ENCODE peak calls at places on chromosome 16, in nine cellular contexts. One of them, this sample, is unnamed.

GRCh38 chr16:1932050-1933028 is 10.7 kb downstream of the MSRB1 start:
- DNase-seq in tibial nerve: no peak
- DNase-seq in Right ventricle myocardium superior: no peak
- DNase-seq in choroid plexus epithelial cell: peak; percentile 30
- DNase-seq in stimulated activated CD8-positive, alpha-beta memory T cell treated with anti-CD3 and anti-CD28 coated beads, Interleukin-12 subunit alpha, Interleukin-12 subunit beta, amount 100 ng/mL, for 1 hour: no peak
- DNase-seq in C1 segment of cervical spinal cord: no peak
- DNase-seq in AG08396: no peak
- DNase-seq in GM18507: no peak
- DNase-seq in CD4-positive, alpha-beta T cell: no peak
- DNase-seq in this sample: no peak

GRCh38 chr16:69918241-69918640 is 32.9 kb upstream of the CLEC18A start:
- DNase-seq in tibial nerve: no peak
- DNase-seq in Right ventricle myocardium superior: no peak
- DNase-seq in choroid plexus epithelial cell: no peak
- DNase-seq in stimulated activated CD8-positive, alpha-beta memory T cell treated with anti-CD3 and anti-CD28 coated beads, Interleukin-12 subunit alpha, Interleukin-12 subunit beta, amount 100 ng/mL, for 1 hour: no peak
- DNase-seq in C1 segment of cervical spinal cord: no peak
- DNase-seq in AG08396: no peak
- DNase-seq in GM18507: no peak
- DNase-seq in CD4-positive, alpha-beta T cell: no peak
- DNase-seq in this sample: no peak

GRCh38 chr16:70433456-70434103 is 5.3 kb downstream of the ST3GAL2 start:
- DNase-seq in tibial nerve: no peak
- DNase-seq in Right ventricle myocardium superior: peak; percentile 79
- DNase-seq in choroid plexus epithelial cell: peak; percentile 67
- DNase-seq in stimulated activated CD8-positive, alpha-beta memory T cell treated with anti-CD3 and anti-CD28 coated beads, Interleukin-12 subunit alpha, Interleukin-12 subunit beta, amount 100 ng/mL, for 1 hour: no peak
- DNase-seq in C1 segment of cervical spinal cord: no peak
- DNase-seq in AG08396: no peak
- DNase-seq in GM18507: no peak
- DNase-seq in CD4-positive, alpha-beta T cell: no peak
- DNase-seq in this sample: no peak

GRCh38 chr16:85395913-85396878 is 216.9 kb upstream of the GSE1 start:
- DNase-seq in tibial nerve: peak; percentile 17
- DNase-seq in Right ventricle myocardium superior: peak; percentile 41
- DNase-seq in choroid plexus epithelial cell: peak; percentile 66
- DNase-seq in stimulated activated CD8-positive, alpha-beta memory T cell treated with anti-CD3 and anti-CD28 coated beads, Interleukin-12 subunit alpha, Interleukin-12 subunit beta, amount 100 ng/mL, for 1 hour: no peak
- DNase-seq in C1 segment of cervical spinal cord: no peak
- DNase-seq in AG08396: peak; percentile 39
- DNase-seq in GM18507: no peak
- DNase-seq in CD4-positive, alpha-beta T cell: no peak
- DNase-seq in this sample: no peak

GRCh38 chr16:3013998-3014690 is 1.4 kb downstream of the CLDN9 start:
- DNase-seq in tibial nerve: no peak
- DNase-seq in Right ventricle myocardium superior: no peak
- DNase-seq in choroid plexus epithelial cell: no peak
- DNase-seq in stimulated activated CD8-positive, alpha-beta memory T cell treated with anti-CD3 and anti-CD28 coated beads, Interleukin-12 subunit alpha, Interleukin-12 subunit beta, amount 100 ng/mL, for 1 hour: no peak
- DNase-seq in C1 segment of cervical spinal cord: no peak
- DNase-seq in AG08396: no peak
- DNase-seq in GM18507: no peak
- DNase-seq in CD4-positive, alpha-beta T cell: no peak
- DNase-seq in this sample: no peak

GRCh38 chr16:15493416-15494181 is 59.2 kb downstream of the BMERB1 start:
- DNase-seq in tibial nerve: no peak
- DNase-seq in Right ventricle myocardium superior: no peak
- DNase-seq in choroid plexus epithelial cell: peak; percentile 40
- DNase-seq in stimulated activated CD8-positive, alpha-beta memory T cell treated with anti-CD3 and anti-CD28 coated beads, Interleukin-12 subunit alpha, Interleukin-12 subunit beta, amount 100 ng/mL, for 1 hour: no peak
- DNase-seq in C1 segment of cervical spinal cord: no peak
- DNase-seq in AG08396: no peak
- DNase-seq in GM18507: no peak
- DNase-seq in CD4-positive, alpha-beta T cell: no peak
- DNase-seq in this sample: no peak

GRCh38 chr16:24700549-24701392 is 28.7 kb upstream of the TNRC6A start:
- DNase-seq in tibial nerve: peak; percentile 60
- DNase-seq in Right ventricle myocardium superior: peak; percentile 74
- DNase-seq in choroid plexus epithelial cell: peak; percentile 98
- DNase-seq in stimulated activated CD8-positive, alpha-beta memory T cell treated with anti-CD3 and anti-CD28 coated beads, Interleukin-12 subunit alpha, Interleukin-12 subunit beta, amount 100 ng/mL, for 1 hour: no peak
- DNase-seq in C1 segment of cervical spinal cord: peak; percentile 22
- DNase-seq in AG08396: peak; percentile 91
- DNase-seq in GM18507: no peak
- DNase-seq in CD4-positive, alpha-beta T cell: no peak
- DNase-seq in this sample: no peak

GRCh38 chr16:69320731-69321073 is 9.6 kb downstream of the VPS4A start:
- DNase-seq in tibial nerve: no peak
- DNase-seq in Right ventricle myocardium superior: no peak
- DNase-seq in choroid plexus epithelial cell: no peak
- DNase-seq in stimulated activated CD8-positive, alpha-beta memory T cell treated with anti-CD3 and anti-CD28 coated beads, Interleukin-12 subunit alpha, Interleukin-12 subunit beta, amount 100 ng/mL, for 1 hour: no peak
- DNase-seq in C1 segment of cervical spinal cord: no peak
- DNase-seq in AG08396: no peak
- DNase-seq in GM18507: no peak
- DNase-seq in CD4-positive, alpha-beta T cell: no peak
- DNase-seq in this sample: no peak

GRCh38 chr16:75249441-75249840 is 2.0 kb downstream of the BCAR1 start:
- DNase-seq in tibial nerve: no peak
- DNase-seq in Right ventricle myocardium superior: no peak
- DNase-seq in choroid plexus epithelial cell: no peak
- DNase-seq in stimulated activated CD8-positive, alpha-beta memory T cell treated with anti-CD3 and anti-CD28 coated beads, Interleukin-12 subunit alpha, Interleukin-12 subunit beta, amount 100 ng/mL, for 1 hour: no peak
- DNase-seq in C1 segment of cervical spinal cord: no peak
- DNase-seq in AG08396: no peak
- DNase-seq in GM18507: no peak
- DNase-seq in CD4-positive, alpha-beta T cell: no peak
- DNase-seq in this sample: no peak

GRCh38 chr16:57666353-57667068 is 1.6 kb upstream of the ADGRG3 start:
- DNase-seq in tibial nerve: no peak
- DNase-seq in Right ventricle myocardium superior: no peak
- DNase-seq in choroid plexus epithelial cell: no peak
- DNase-seq in stimulated activated CD8-positive, alpha-beta memory T cell treated with anti-CD3 and anti-CD28 coated beads, Interleukin-12 subunit alpha, Interleukin-12 subunit beta, amount 100 ng/mL, for 1 hour: no peak
- DNase-seq in C1 segment of cervical spinal cord: no peak
- DNase-seq in AG08396: no peak
- DNase-seq in GM18507: no peak
- DNase-seq in CD4-positive, alpha-beta T cell: no peak
- DNase-seq in this sample: no peak

GRCh38 chr16:66928702-66929388 is 3.5 kb upstream of the RRAD start:
- DNase-seq in tibial nerve: no peak
- DNase-seq in Right ventricle myocardium superior: no peak
- DNase-seq in choroid plexus epithelial cell: peak; percentile 51
- DNase-seq in stimulated activated CD8-positive, alpha-beta memory T cell treated with anti-CD3 and anti-CD28 coated beads, Interleukin-12 subunit alpha, Interleukin-12 subunit beta, amount 100 ng/mL, for 1 hour: no peak
- DNase-seq in C1 segment of cervical spinal cord: no peak
- DNase-seq in AG08396: no peak
- DNase-seq in GM18507: no peak
- DNase-seq in CD4-positive, alpha-beta T cell: no peak
- DNase-seq in this sample: no peak

GRCh38 chr16:86494039-86494564 is 16.2 kb upstream of the FOXF1 start:
- DNase-seq in tibial nerve: no peak
- DNase-seq in Right ventricle myocardium superior: no peak
- DNase-seq in choroid plexus epithelial cell: no peak
- DNase-seq in stimulated activated CD8-positive, alpha-beta memory T cell treated with anti-CD3 and anti-CD28 coated beads, Interleukin-12 subunit alpha, Interleukin-12 subunit beta, amount 100 ng/mL, for 1 hour: no peak
- DNase-seq in C1 segment of cervical spinal cord: no peak
- DNase-seq in AG08396: no peak
- DNase-seq in GM18507: no peak
- DNase-seq in CD4-positive, alpha-beta T cell: no peak
- DNase-seq in this sample: no peak

GRCh38 chr16:11276880-11277593 is 757 bp upstream of the PRM2 start:
- DNase-seq in tibial nerve: no peak
- DNase-seq in Right ventricle myocardium superior: no peak
- DNase-seq in choroid plexus epithelial cell: no peak
- DNase-seq in stimulated activated CD8-positive, alpha-beta memory T cell treated with anti-CD3 and anti-CD28 coated beads, Interleukin-12 subunit alpha, Interleukin-12 subunit beta, amount 100 ng/mL, for 1 hour: no peak
- DNase-seq in C1 segment of cervical spinal cord: no peak
- DNase-seq in AG08396: no peak
- DNase-seq in GM18507: no peak
- DNase-seq in CD4-positive, alpha-beta T cell: no peak
- DNase-seq in this sample: no peak

GRCh38 chr16:62657116-62657515 is 620.9 kb upstream of the CDH8 start:
- DNase-seq in tibial nerve: no peak
- DNase-seq in Right ventricle myocardium superior: no peak
- DNase-seq in choroid plexus epithelial cell: no peak
- DNase-seq in stimulated activated CD8-positive, alpha-beta memory T cell treated with anti-CD3 and anti-CD28 coated beads, Interleukin-12 subunit alpha, Interleukin-12 subunit beta, amount 100 ng/mL, for 1 hour: no peak
- DNase-seq in C1 segment of cervical spinal cord: no peak
- DNase-seq in AG08396: no peak
- DNase-seq in GM18507: no peak
- DNase-seq in CD4-positive, alpha-beta T cell: no peak
- DNase-seq in this sample: no peak

GRCh38 chr16:27461483-27462171 is 59.7 kb downstream of the IL21R start:
- DNase-seq in tibial nerve: no peak
- DNase-seq in Right ventricle myocardium superior: no peak
- DNase-seq in choroid plexus epithelial cell: peak; percentile 58
- DNase-seq in stimulated activated CD8-positive, alpha-beta memory T cell treated with anti-CD3 and anti-CD28 coated beads, Interleukin-12 subunit alpha, Interleukin-12 subunit beta, amount 100 ng/mL, for 1 hour: no peak
- DNase-seq in C1 segment of cervical spinal cord: no peak
- DNase-seq in AG08396: no peak
- DNase-seq in GM18507: no peak
- DNase-seq in CD4-positive, alpha-beta T cell: no peak
- DNase-seq in this sample: no peak

GRCh38 chr16:74734361-74735161 is 33.9 kb upstream of the MLKL start:
- DNase-seq in tibial nerve: no peak
- DNase-seq in Right ventricle myocardium superior: no peak
- DNase-seq in choroid plexus epithelial cell: no peak
- DNase-seq in stimulated activated CD8-positive, alpha-beta memory T cell treated with anti-CD3 and anti-CD28 coated beads, Interleukin-12 subunit alpha, Interleukin-12 subunit beta, amount 100 ng/mL, for 1 hour: no peak
- DNase-seq in C1 segment of cervical spinal cord: no peak
- DNase-seq in AG08396: no peak
- DNase-seq in GM18507: no peak
- DNase-seq in CD4-positive, alpha-beta T cell: no peak
- DNase-seq in this sample: no peak

GRCh38 chr16:62929593-62929992 is 893.4 kb upstream of the CDH8 start:
- DNase-seq in tibial nerve: no peak
- DNase-seq in Right ventricle myocardium superior: no peak
- DNase-seq in choroid plexus epithelial cell: no peak
- DNase-seq in stimulated activated CD8-positive, alpha-beta memory T cell treated with anti-CD3 and anti-CD28 coated beads, Interleukin-12 subunit alpha, Interleukin-12 subunit beta, amount 100 ng/mL, for 1 hour: no peak
- DNase-seq in C1 segment of cervical spinal cord: no peak
- DNase-seq in AG08396: no peak
- DNase-seq in GM18507: no peak
- DNase-seq in CD4-positive, alpha-beta T cell: no peak
- DNase-seq in this sample: no peak

GRCh38 chr16:46607529-46607928 is 13.7 kb downstream of the SHCBP1 start:
- DNase-seq in tibial nerve: no peak
- DNase-seq in Right ventricle myocardium superior: no peak
- DNase-seq in choroid plexus epithelial cell: peak; percentile 88
- DNase-seq in stimulated activated CD8-positive, alpha-beta memory T cell treated with anti-CD3 and anti-CD28 coated beads, Interleukin-12 subunit alpha, Interleukin-12 subunit beta, amount 100 ng/mL, for 1 hour: no peak
- DNase-seq in C1 segment of cervical spinal cord: no peak
- DNase-seq in AG08396: peak; percentile 35
- DNase-seq in GM18507: no peak
- DNase-seq in CD4-positive, alpha-beta T cell: no peak
- DNase-seq in this sample: no peak

GRCh38 chr16:87330646-87331045 is 13.5 kb upstream of the C16orf95 start:
- DNase-seq in tibial nerve: no peak
- DNase-seq in Right ventricle myocardium superior: peak; percentile 30
- DNase-seq in choroid plexus epithelial cell: no peak
- DNase-seq in stimulated activated CD8-positive, alpha-beta memory T cell treated with anti-CD3 and anti-CD28 coated beads, Interleukin-12 subunit alpha, Interleukin-12 subunit beta, amount 100 ng/mL, for 1 hour: no peak
- DNase-seq in C1 segment of cervical spinal cord: no peak
- DNase-seq in AG08396: no peak
- DNase-seq in GM18507: no peak
- DNase-seq in CD4-positive, alpha-beta T cell: no peak
- DNase-seq in this sample: no peak

GRCh38 chr16:931171-931570 is 39.6 kb downstream of the LMF1 start:
- DNase-seq in tibial nerve: no peak
- DNase-seq in Right ventricle myocardium superior: no peak
- DNase-seq in choroid plexus epithelial cell: no peak
- DNase-seq in stimulated activated CD8-positive, alpha-beta memory T cell treated with anti-CD3 and anti-CD28 coated beads, Interleukin-12 subunit alpha, Interleukin-12 subunit beta, amount 100 ng/mL, for 1 hour: no peak
- DNase-seq in C1 segment of cervical spinal cord: no peak
- DNase-seq in AG08396: no peak
- DNase-seq in GM18507: no peak
- DNase-seq in CD4-positive, alpha-beta T cell: no peak
- DNase-seq in this sample: no peak

GRCh38 chr16:48613061-48613957 is 3.3 kb upstream of the N4BP1 start:
- DNase-seq in tibial nerve: no peak
- DNase-seq in Right ventricle myocardium superior: no peak
- DNase-seq in choroid plexus epithelial cell: peak; percentile 47
- DNase-seq in stimulated activated CD8-positive, alpha-beta memory T cell treated with anti-CD3 and anti-CD28 coated beads, Interleukin-12 subunit alpha, Interleukin-12 subunit beta, amount 100 ng/mL, for 1 hour: no peak
- DNase-seq in C1 segment of cervical spinal cord: no peak
- DNase-seq in AG08396: peak; percentile 43
- DNase-seq in GM18507: no peak
- DNase-seq in CD4-positive, alpha-beta T cell: peak; percentile 59
- DNase-seq in this sample: no peak

GRCh38 chr16:51155199-51155607 is 4.1 kb upstream of the SALL1 start:
- DNase-seq in tibial nerve: no peak
- DNase-seq in Right ventricle myocardium superior: no peak
- DNase-seq in choroid plexus epithelial cell: no peak
- DNase-seq in stimulated activated CD8-positive, alpha-beta memory T cell treated with anti-CD3 and anti-CD28 coated beads, Interleukin-12 subunit alpha, Interleukin-12 subunit beta, amount 100 ng/mL, for 1 hour: no peak
- DNase-seq in C1 segment of cervical spinal cord: no peak
- DNase-seq in AG08396: no peak
- DNase-seq in GM18507: no peak
- DNase-seq in CD4-positive, alpha-beta T cell: no peak
- DNase-seq in this sample: no peak

GRCh38 chr16:64236351-64236750 is 885.5 kb downstream of the CDH11 start:
- DNase-seq in tibial nerve: no peak
- DNase-seq in Right ventricle myocardium superior: no peak
- DNase-seq in choroid plexus epithelial cell: no peak
- DNase-seq in stimulated activated CD8-positive, alpha-beta memory T cell treated with anti-CD3 and anti-CD28 coated beads, Interleukin-12 subunit alpha, Interleukin-12 subunit beta, amount 100 ng/mL, for 1 hour: no peak
- DNase-seq in C1 segment of cervical spinal cord: no peak
- DNase-seq in AG08396: no peak
- DNase-seq in GM18507: no peak
- DNase-seq in CD4-positive, alpha-beta T cell: no peak
- DNase-seq in this sample: no peak

GRCh38 chr16:30354423-30355143 is 525 bp downstream of the CD2BP2 start:
- DNase-seq in tibial nerve: peak; percentile 6
- DNase-seq in Right ventricle myocardium superior: peak; percentile 36
- DNase-seq in choroid plexus epithelial cell: no peak
- DNase-seq in stimulated activated CD8-positive, alpha-beta memory T cell treated with anti-CD3 and anti-CD28 coated beads, Interleukin-12 subunit alpha, Interleukin-12 subunit beta, amount 100 ng/mL, for 1 hour: no peak
- DNase-seq in C1 segment of cervical spinal cord: no peak
- DNase-seq in AG08396: no peak
- DNase-seq in GM18507: no peak
- DNase-seq in CD4-positive, alpha-beta T cell: no peak
- DNase-seq in this sample: no peak

GRCh38 chr16:72766506-72766905 is 281.4 kb downstream of the ZFHX3 start:
- DNase-seq in tibial nerve: no peak
- DNase-seq in Right ventricle myocardium superior: no peak
- DNase-seq in choroid plexus epithelial cell: no peak
- DNase-seq in stimulated activated CD8-positive, alpha-beta memory T cell treated with anti-CD3 and anti-CD28 coated beads, Interleukin-12 subunit alpha, Interleukin-12 subunit beta, amount 100 ng/mL, for 1 hour: no peak
- DNase-seq in C1 segment of cervical spinal cord: no peak
- DNase-seq in AG08396: no peak
- DNase-seq in GM18507: no peak
- DNase-seq in CD4-positive, alpha-beta T cell: no peak
- DNase-seq in this sample: no peak

GRCh38 chr16:85381738-85382592 is 231.2 kb upstream of the GSE1 start:
- DNase-seq in tibial nerve: no peak
- DNase-seq in Right ventricle myocardium superior: no peak
- DNase-seq in choroid plexus epithelial cell: no peak
- DNase-seq in stimulated activated CD8-positive, alpha-beta memory T cell treated with anti-CD3 and anti-CD28 coated beads, Interleukin-12 subunit alpha, Interleukin-12 subunit beta, amount 100 ng/mL, for 1 hour: no peak
- DNase-seq in C1 segment of cervical spinal cord: no peak
- DNase-seq in AG08396: no peak
- DNase-seq in GM18507: no peak
- DNase-seq in CD4-positive, alpha-beta T cell: no peak
- DNase-seq in this sample: no peak

GRCh38 chr16:3431779-3432219 is 11.5 kb downstream of the ZNF597 start:
- DNase-seq in tibial nerve: no peak
- DNase-seq in Right ventricle myocardium superior: peak; percentile 75
- DNase-seq in choroid plexus epithelial cell: peak; percentile 28
- DNase-seq in stimulated activated CD8-positive, alpha-beta memory T cell treated with anti-CD3 and anti-CD28 coated beads, Interleukin-12 subunit alpha, Interleukin-12 subunit beta, amount 100 ng/mL, for 1 hour: peak; percentile 22
- DNase-seq in C1 segment of cervical spinal cord: peak; percentile 1
- DNase-seq in AG08396: peak; percentile 49
- DNase-seq in GM18507: peak; percentile 11
- DNase-seq in CD4-positive, alpha-beta T cell: peak; percentile 55
- DNase-seq in this sample: no peak

GRCh38 chr16:85607331-85607765 is 5.8 kb upstream of the GSE1 start:
- DNase-seq in tibial nerve: no peak
- DNase-seq in Right ventricle myocardium superior: no peak
- DNase-seq in choroid plexus epithelial cell: no peak
- DNase-seq in stimulated activated CD8-positive, alpha-beta memory T cell treated with anti-CD3 and anti-CD28 coated beads, Interleukin-12 subunit alpha, Interleukin-12 subunit beta, amount 100 ng/mL, for 1 hour: no peak
- DNase-seq in C1 segment of cervical spinal cord: no peak
- DNase-seq in AG08396: no peak
- DNase-seq in GM18507: no peak
- DNase-seq in CD4-positive, alpha-beta T cell: no peak
- DNase-seq in this sample: no peak

GRCh38 chr16:81717662-81718189 is 61.4 kb upstream of the PLCG2 start:
- DNase-seq in tibial nerve: no peak
- DNase-seq in Right ventricle myocardium superior: peak; percentile 17
- DNase-seq in choroid plexus epithelial cell: no peak
- DNase-seq in stimulated activated CD8-positive, alpha-beta memory T cell treated with anti-CD3 and anti-CD28 coated beads, Interleukin-12 subunit alpha, Interleukin-12 subunit beta, amount 100 ng/mL, for 1 hour: no peak
- DNase-seq in C1 segment of cervical spinal cord: no peak
- DNase-seq in AG08396: no peak
- DNase-seq in GM18507: no peak
- DNase-seq in CD4-positive, alpha-beta T cell: no peak
- DNase-seq in this sample: no peak

GRCh38 chr16:59632266-59632855 is 898.2 kb upstream of the GOT2 start:
- DNase-seq in tibial nerve: no peak
- DNase-seq in Right ventricle myocardium superior: no peak
- DNase-seq in choroid plexus epithelial cell: peak; percentile 53
- DNase-seq in stimulated activated CD8-positive, alpha-beta memory T cell treated with anti-CD3 and anti-CD28 coated beads, Interleukin-12 subunit alpha, Interleukin-12 subunit beta, amount 100 ng/mL, for 1 hour: no peak
- DNase-seq in C1 segment of cervical spinal cord: no peak
- DNase-seq in AG08396: peak; percentile 30
- DNase-seq in GM18507: no peak
- DNase-seq in CD4-positive, alpha-beta T cell: no peak
- DNase-seq in this sample: no peak

GRCh38 chr16:48347191-48347860 is 37.9 kb downstream of the SIAH1 start:
- DNase-seq in tibial nerve: no peak
- DNase-seq in Right ventricle myocardium superior: no peak
- DNase-seq in choroid plexus epithelial cell: no peak
- DNase-seq in stimulated activated CD8-positive, alpha-beta memory T cell treated with anti-CD3 and anti-CD28 coated beads, Interleukin-12 subunit alpha, Interleukin-12 subunit beta, amount 100 ng/mL, for 1 hour: no peak
- DNase-seq in C1 segment of cervical spinal cord: no peak
- DNase-seq in AG08396: no peak
- DNase-seq in GM18507: no peak
- DNase-seq in CD4-positive, alpha-beta T cell: no peak
- DNase-seq in this sample: no peak